ENCODE peak calls at places on chromosomes 3 and 15, in five cellular contexts. K is choroid plexus epithelial cell; G is activated effector memory CD4-positive, alpha-beta T cell treated with anti-CD3 and anti-CD28 coated beads, Interleukin-2, amount 50 U/mL, for 16 hours; L is A172; F is Daoy. H is an unnamed sample.

GRCh38 chr3:140597792-140598191 is 80.1 kb upstream of the TRIM42 start:
- DNase-seq in K (no peak), G (no peak), L (no peak), F (no peak), H (no peak)

GRCh38 chr15:31360843-31361763 is 34.5 kb downstream of the KLF13 start:
- DNase-seq in K (no peak), G (peak; percentile 87), L (no peak), F (no peak), H (no peak)

GRCh38 chr3:136109499-136109898 is 86.6 kb downstream of the MSL2 start:
- DNase-seq in K (no peak), G (no peak), L (no peak), F (no peak), H (no peak)

GRCh38 chr3:71303627-71304260 is 279.8 kb downstream of the FOXP1 start:
- DNase-seq in K (peak; percentile 38), G (no peak), L (no peak), F (no peak), H (no peak)

GRCh38 chr3:113312416-113312815 is 101.1 kb downstream of the BOC start:
- DNase-seq in K (no peak), G (no peak), L (no peak), F (no peak), H (no peak)

GRCh38 chr3:112136959-112137693 is 4.1 kb upstream of the GCSAM start:
- DNase-seq in K (peak; percentile 73), G (peak; percentile 69), L (peak; percentile 42), F (peak; percentile 41), H (peak; percentile 24)

GRCh38 chr3:42461762-42462161 is 40.7 kb upstream of the VIPR1 start:
- DNase-seq in K (no peak), G (no peak), L (no peak), F (no peak), H (no peak)

GRCh38 chr3:156171517-156172267 is 51.3 kb downstream of the KCNAB1 start:
- DNase-seq in K (no peak), G (no peak), L (no peak), F (no peak), H (no peak)